ENCODE peak calls at places on chromosomes 7 and 10, in four cellular contexts. One of them, this sample, is unnamed.

GRCh38 chr10:98269435-98269912 is 1.5 kb upstream of the LOXL4 start:
- DNase-seq in fibroblast of pulmonary artery: peak; percentile 84
- DNase-seq in spleen: no peak
- DNase-seq in cardiac fibroblast: peak; percentile 90
- DNase-seq in this sample: no peak

GRCh38 chr7:158109364-158110033 is 478.1 kb downstream of the PTPRN2 start:
- DNase-seq in fibroblast of pulmonary artery: no peak
- DNase-seq in spleen: no peak
- DNase-seq in cardiac fibroblast: peak; percentile 9
- DNase-seq in this sample: no peak

GRCh38 chr7:149863500-149863899 is 10.3 kb upstream of the ATP6V0E2 start:
- DNase-seq in fibroblast of pulmonary artery: no peak
- DNase-seq in spleen: no peak
- DNase-seq in cardiac fibroblast: no peak
- DNase-seq in this sample: no peak

GRCh38 chr10:118701529-118702323 is 53.0 kb downstream of the CACUL1 start:
- DNase-seq in fibroblast of pulmonary artery: no peak
- DNase-seq in spleen: no peak
- DNase-seq in cardiac fibroblast: peak; percentile 18
- DNase-seq in this sample: no peak

GRCh38 chr7:84139986-84140729 is 54.4 kb downstream of the SEMA3A start:
- DNase-seq in fibroblast of pulmonary artery: peak; percentile 16
- DNase-seq in spleen: no peak
- DNase-seq in cardiac fibroblast: peak; percentile 20
- DNase-seq in this sample: no peak

GRCh38 chr7:7770228-7770627 is 51.8 kb upstream of the RPA3 start:
- DNase-seq in fibroblast of pulmonary artery: peak; percentile 29
- DNase-seq in spleen: no peak
- DNase-seq in cardiac fibroblast: peak; percentile 26
- DNase-seq in this sample: no peak

GRCh38 chr10:90432891-90433290 is 424.9 kb downstream of the HTR7 start:
- DNase-seq in fibroblast of pulmonary artery: no peak
- DNase-seq in spleen: no peak
- DNase-seq in cardiac fibroblast: no peak
- DNase-seq in this sample: peak; percentile 10

GRCh38 chr10:21961847-21962246 is 41.7 kb downstream of the DNAJC1 start:
- DNase-seq in fibroblast of pulmonary artery: peak; percentile 84
- DNase-seq in spleen: no peak
- DNase-seq in cardiac fibroblast: peak; percentile 26
- DNase-seq in this sample: no peak

GRCh38 chr7:103871473-103871872 is 118.0 kb downstream of the RELN start:
- DNase-seq in fibroblast of pulmonary artery: no peak
- DNase-seq in spleen: no peak
- DNase-seq in cardiac fibroblast: no peak
- DNase-seq in this sample: no peak

GRCh38 chr7:45136106-45137060 is 21.2 kb upstream of the RAMP3 start:
- DNase-seq in fibroblast of pulmonary artery: peak; percentile 87
- DNase-seq in spleen: peak; percentile 73
- DNase-seq in cardiac fibroblast: peak; percentile 84
- DNase-seq in this sample: peak; percentile 54

GRCh38 chr10:118204292-118204943 is 137.7 kb downstream of the FAM204A start:
- DNase-seq in fibroblast of pulmonary artery: no peak
- DNase-seq in spleen: no peak
- DNase-seq in cardiac fibroblast: no peak
- DNase-seq in this sample: no peak

GRCh38 chr10:110774069-110775021 is 97.4 kb upstream of the PDCD4 start:
- DNase-seq in fibroblast of pulmonary artery: peak; percentile 46
- DNase-seq in spleen: no peak
- DNase-seq in cardiac fibroblast: peak; percentile 82
- DNase-seq in this sample: no peak

GRCh38 chr10:124998624-124999291 is 56.8 kb downstream of the ZRANB1 start:
- DNase-seq in fibroblast of pulmonary artery: no peak
- DNase-seq in spleen: peak; percentile 66
- DNase-seq in cardiac fibroblast: no peak
- DNase-seq in this sample: no peak

GRCh38 chr10:34109952-34110702 is 705.0 kb downstream of the PARD3 start:
- DNase-seq in fibroblast of pulmonary artery: no peak
- DNase-seq in spleen: no peak
- DNase-seq in cardiac fibroblast: peak; percentile 83
- DNase-seq in this sample: no peak

GRCh38 chr10:119550802-119551201 is 8.3 kb upstream of the RGS10 start:
- DNase-seq in fibroblast of pulmonary artery: no peak
- DNase-seq in spleen: no peak
- DNase-seq in cardiac fibroblast: no peak
- DNase-seq in this sample: no peak

GRCh38 chr10:99329238-99329890 is at the start of gene CNNM1:
- DNase-seq in fibroblast of pulmonary artery: no peak
- DNase-seq in spleen: peak; percentile 76
- DNase-seq in cardiac fibroblast: peak; percentile 9
- DNase-seq in this sample: peak; percentile 69

GRCh38 chr7:108335264-108335918 is 120.8 kb downstream of the NRCAM start:
- DNase-seq in fibroblast of pulmonary artery: peak; percentile 61
- DNase-seq in spleen: no peak
- DNase-seq in cardiac fibroblast: peak; percentile 33
- DNase-seq in this sample: no peak

GRCh38 chr10:44724415-44725174 is 186.5 kb upstream of the TMEM72 start:
- DNase-seq in fibroblast of pulmonary artery: peak; percentile 51
- DNase-seq in spleen: no peak
- DNase-seq in cardiac fibroblast: peak; percentile 69
- DNase-seq in this sample: no peak

GRCh38 chr7:5523052-5523711 is 99.5 kb upstream of the TNRC18 start:
- DNase-seq in fibroblast of pulmonary artery: peak; percentile 69
- DNase-seq in spleen: no peak
- DNase-seq in cardiac fibroblast: peak; percentile 79
- DNase-seq in this sample: no peak

GRCh38 chr10:130025811-130026510 is 61.9 kb upstream of the EBF3 start:
- DNase-seq in fibroblast of pulmonary artery: no peak
- DNase-seq in spleen: peak; percentile 52
- DNase-seq in cardiac fibroblast: no peak
- DNase-seq in this sample: no peak

GRCh38 chr7:372939-373791 is 83.2 kb downstream of the FOXL3 start:
- DNase-seq in fibroblast of pulmonary artery: no peak
- DNase-seq in spleen: peak; percentile 67
- DNase-seq in cardiac fibroblast: no peak
- DNase-seq in this sample: peak; percentile 23

GRCh38 chr10:17335065-17335464 is 107.0 kb downstream of the VIM start:
- DNase-seq in fibroblast of pulmonary artery: peak; percentile 52
- DNase-seq in spleen: no peak
- DNase-seq in cardiac fibroblast: peak; percentile 81
- DNase-seq in this sample: no peak

GRCh38 chr10:88461426-88461825 is 121.7 kb downstream of the RNLS start:
- DNase-seq in fibroblast of pulmonary artery: no peak
- DNase-seq in spleen: no peak
- DNase-seq in cardiac fibroblast: no peak
- DNase-seq in this sample: no peak

GRCh38 chr10:27242951-27243551 is 2.5 kb upstream of the ACBD5 start:
- DNase-seq in fibroblast of pulmonary artery: peak; percentile 79
- DNase-seq in spleen: peak; percentile 86
- DNase-seq in cardiac fibroblast: peak; percentile 84
- DNase-seq in this sample: peak; percentile 33

GRCh38 chr10:77027141-77027540 is 610.5 kb downstream of the KCNMA1 start:
- DNase-seq in fibroblast of pulmonary artery: no peak
- DNase-seq in spleen: no peak
- DNase-seq in cardiac fibroblast: no peak
- DNase-seq in this sample: no peak

GRCh38 chr10:71995880-71996597 is 31.8 kb downstream of the CHST3 start:
- DNase-seq in fibroblast of pulmonary artery: no peak
- DNase-seq in spleen: no peak
- DNase-seq in cardiac fibroblast: no peak
- DNase-seq in this sample: no peak

GRCh38 chr7:105664816-105665525 is 83.7 kb upstream of the EFCAB10 start:
- DNase-seq in fibroblast of pulmonary artery: peak; percentile 35
- DNase-seq in spleen: no peak
- DNase-seq in cardiac fibroblast: peak; percentile 42
- DNase-seq in this sample: peak; percentile 86

GRCh38 chr7:2104107-2104710 is 128.5 kb downstream of the MAD1L1 start:
- DNase-seq in fibroblast of pulmonary artery: peak; percentile 96
- DNase-seq in spleen: peak; percentile 91
- DNase-seq in cardiac fibroblast: peak; percentile 90
- DNase-seq in this sample: peak; percentile 97
- H3K4me3 ChIP-seq in fibroblast of pulmonary artery: no peak overlapping the region
- H3K4me3 ChIP-seq in spleen: no peak overlapping the region
- H3K4me3 ChIP-seq in cardiac fibroblast: no peak overlapping the region
- H3K4me3 ChIP-seq in this sample: no peak overlapping the region

GRCh38 chr10:22976535-22976934 is 48.7 kb downstream of the ARMC3 start:
- DNase-seq in fibroblast of pulmonary artery: no peak
- DNase-seq in spleen: no peak
- DNase-seq in cardiac fibroblast: no peak
- DNase-seq in this sample: no peak
- TF ChIP-seq CTCF in fibroblast of pulmonary artery: no peak
- TF ChIP-seq CTCF in spleen: no peak
- TF ChIP-seq CTCF in cardiac fibroblast: no peak
- TF ChIP-seq CTCF in this sample: no peak

DNA sequence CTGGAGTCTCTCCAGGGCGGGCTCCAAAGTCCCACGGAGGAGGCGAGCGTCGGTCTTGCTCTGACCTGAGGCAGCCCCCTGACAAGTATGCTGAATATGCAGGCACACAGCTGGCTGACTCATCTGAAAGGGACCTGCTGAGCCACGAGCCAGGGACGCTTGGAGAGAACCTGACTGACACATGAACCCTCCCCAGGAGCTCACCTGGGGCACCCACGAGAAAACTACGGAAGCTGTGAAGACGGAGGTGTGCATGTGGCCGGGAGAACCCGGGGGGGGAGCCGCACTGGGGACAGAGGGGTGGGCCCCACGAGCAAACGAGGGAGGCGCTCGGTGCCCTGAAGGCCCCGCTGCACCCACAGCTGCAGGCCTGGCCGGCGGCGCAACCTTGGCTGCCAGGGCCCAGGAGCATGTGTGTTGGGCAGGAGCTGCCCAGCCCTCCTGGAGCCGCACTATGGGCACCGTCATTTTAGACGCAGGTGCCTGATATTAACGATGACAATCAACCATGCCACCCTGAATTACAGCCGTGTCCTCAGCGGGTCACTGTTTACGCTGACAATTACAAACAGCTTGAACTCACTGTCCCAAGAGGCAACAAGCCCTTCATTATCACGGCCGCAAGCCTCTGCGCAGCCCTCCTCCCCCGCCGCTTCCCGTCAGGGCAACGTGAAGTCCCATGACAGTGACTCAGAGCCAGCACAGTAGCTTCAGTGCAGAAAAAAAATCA is 64.7 kb downstream of the DIP2C start:
- DNase-seq in fibroblast of pulmonary artery: peak; percentile 88
- DNase-seq in spleen: peak; percentile 82
- DNase-seq in cardiac fibroblast: peak; percentile 89
- DNase-seq in this sample: no peak
- H3K4me3 ChIP-seq in fibroblast of pulmonary artery: no peak overlapping the region
- H3K4me3 ChIP-seq in spleen: no peak overlapping the region
- H3K4me3 ChIP-seq in cardiac fibroblast: no peak overlapping the region
- H3K4me3 ChIP-seq in this sample: no peak overlapping the region

GRCh38 chr7:127066974-127067373 is 185.8 kb downstream of the GRM8 start:
- DNase-seq in fibroblast of pulmonary artery: no peak
- DNase-seq in spleen: no peak
- DNase-seq in cardiac fibroblast: no peak
- DNase-seq in this sample: peak; percentile 59
- TF ChIP-seq CTCF in fibroblast of pulmonary artery: no peak
- TF ChIP-seq CTCF in spleen: no peak
- TF ChIP-seq CTCF in cardiac fibroblast: no peak
- TF ChIP-seq CTCF in this sample: peak; percentile 55

GRCh38 chr7:150977382-150978135 is 562 bp downstream of the KCNH2 start:
- DNase-seq in fibroblast of pulmonary artery: no peak
- DNase-seq in spleen: no peak
- DNase-seq in cardiac fibroblast: no peak
- DNase-seq in this sample: peak; percentile 38
- H3K4me3 ChIP-seq in fibroblast of pulmonary artery: no peak overlapping the region
- H3K4me3 ChIP-seq in spleen: no peak overlapping the region
- H3K4me3 ChIP-seq in cardiac fibroblast: no peak overlapping the region
- H3K4me3 ChIP-seq in this sample: peak overlapping the region; percentile 64

DNA sequence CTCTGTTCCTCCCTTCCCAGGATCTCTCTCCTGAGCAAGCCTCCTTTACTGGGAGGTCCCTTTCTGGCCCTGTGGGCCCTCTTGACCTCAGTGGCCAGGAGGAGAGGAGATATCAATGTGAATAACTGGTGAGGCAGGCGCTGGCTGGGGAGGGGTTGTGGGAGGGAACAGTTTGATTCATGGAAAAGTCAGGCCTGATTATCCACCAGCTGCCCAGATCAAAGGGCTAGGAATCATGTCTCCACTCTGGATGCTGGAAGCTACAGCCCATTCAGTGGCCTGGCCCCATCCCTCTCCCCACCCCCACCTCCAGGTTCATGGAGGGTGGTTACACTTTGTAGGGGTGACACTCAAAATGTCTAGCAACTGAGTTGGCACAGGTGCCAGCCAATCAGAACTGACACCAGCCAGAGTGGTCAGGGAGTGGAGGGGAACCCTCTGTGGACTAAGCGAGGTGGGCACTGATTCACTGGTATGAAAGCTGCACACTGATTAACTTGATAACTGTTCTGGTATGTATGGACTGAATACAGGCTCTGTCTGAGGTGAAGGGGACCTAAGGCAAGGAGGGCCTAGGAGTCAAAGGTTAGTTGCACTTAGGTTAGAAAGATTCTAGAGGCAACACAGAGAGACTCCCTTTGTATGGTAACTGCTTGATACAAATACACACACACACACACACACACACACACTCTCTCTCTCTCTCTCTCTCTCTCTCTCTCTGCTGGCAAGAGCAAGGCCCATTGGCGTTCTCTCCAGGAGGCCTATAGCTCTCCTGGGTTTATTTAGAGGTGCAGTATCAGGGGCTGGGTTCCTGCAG is 4.7 kb downstream of the PRRT4 start:
- DNase-seq in fibroblast of pulmonary artery: no peak
- DNase-seq in spleen: no peak
- DNase-seq in cardiac fibroblast: no peak
- DNase-seq in this sample: peak; percentile 36
- TF ChIP-seq CTCF in fibroblast of pulmonary artery: no peak
- TF ChIP-seq CTCF in spleen: no peak
- TF ChIP-seq CTCF in cardiac fibroblast: no peak
- TF ChIP-seq CTCF in this sample: no peak

GRCh38 chr10:68992721-68993440 is 4.3 kb downstream of the KIFBP start:
- DNase-seq in fibroblast of pulmonary artery: peak; percentile 89
- DNase-seq in spleen: no peak
- DNase-seq in cardiac fibroblast: peak; percentile 92
- DNase-seq in this sample: no peak
- H3K4me3 ChIP-seq in fibroblast of pulmonary artery: no peak overlapping the region
- H3K4me3 ChIP-seq in spleen: no peak overlapping the region
- H3K4me3 ChIP-seq in cardiac fibroblast: no peak overlapping the region
- H3K4me3 ChIP-seq in this sample: no peak overlapping the region

DNA sequence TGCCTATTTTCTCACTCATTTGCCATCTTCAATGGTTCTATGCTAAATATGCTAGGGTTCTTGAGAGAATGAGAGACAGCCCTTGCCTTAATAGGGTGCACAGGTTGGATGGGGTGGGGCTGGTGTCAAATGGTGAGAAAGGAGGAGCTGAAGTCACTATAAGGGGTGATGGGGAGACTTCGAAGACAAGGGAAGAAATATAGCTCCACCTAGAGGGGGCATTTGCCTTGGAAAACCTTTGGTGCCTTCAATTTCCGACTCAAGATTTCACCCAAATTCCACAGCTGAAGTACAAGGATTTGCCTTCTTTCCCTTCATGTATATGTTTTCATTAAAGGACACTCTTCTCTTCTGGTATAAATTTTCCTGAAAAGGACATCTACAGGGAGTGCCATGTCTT is 5.6 kb downstream of the PTN start:
- DNase-seq in fibroblast of pulmonary artery: no peak
- DNase-seq in spleen: no peak
- DNase-seq in cardiac fibroblast: no peak
- DNase-seq in this sample: no peak
- TF ChIP-seq CTCF in fibroblast of pulmonary artery: peak; percentile 10
- TF ChIP-seq CTCF in spleen: no peak
- TF ChIP-seq CTCF in cardiac fibroblast: no peak
- TF ChIP-seq CTCF in this sample: peak; percentile 28

This sample was measured in WERI-Rb-1.